ENCODE peak calls at places on chromosomes 13 and 19, in five cellular contexts. E is ascending aorta, X is retinal pigment epithelial cell, S is right atrium auricular region, M is brain microvascular endothelial cell. D is an unnamed sample.

GRCh38 chr19:45824041-45824471 is 8.9 kb upstream of the RSPH6A start:
- DNase-seq in E (no peak), X (no peak), S (no peak), M (no peak), D (no peak)

GRCh38 chr13:51912091-51912490 is 50.3 kb downstream of the CCDC70 start:
- DNase-seq in E (no peak), X (no peak), S (no peak), M (no peak), D (no peak)

GRCh38 chr19:54137913-54138776 is 583 bp downstream of the CNOT3 start:
- DNase-seq in E (no peak), X (no peak), S (no peak), M (no peak), D (no peak)

GRCh38 chr19:29873024-29873800 is 61.4 kb downstream of the CCNE1 start:
- DNase-seq in E (no peak), X (no peak), S (no peak), M (no peak), D (peak; percentile 81)

GRCh38 chr13:40974460-40975407 is 44.4 kb downstream of the ELF1 start:
- DNase-seq in E (no peak), X (no peak), S (no peak), M (peak; percentile 50), D (no peak)

GRCh38 chr13:112042496-112042895 is 24.5 kb upstream of the SOX1 start:
- DNase-seq in E (no peak), X (no peak), S (no peak), M (no peak), D (no peak)

GRCh38 chr19:43351998-43352746 is 1.3 kb upstream of the CD177 start:
- DNase-seq in E (no peak), X (no peak), S (no peak), M (no peak), D (no peak)

GRCh38 chr13:30355405-30355741 is 48.0 kb upstream of the KATNAL1 start:
- DNase-seq in E (no peak), X (no peak), S (no peak), M (no peak), D (no peak)

GRCh38 chr19:3975144-3975543 is 4.2 kb upstream of the DAPK3 start:
- DNase-seq in E (no peak), X (no peak), S (no peak), M (no peak), D (no peak)

GRCh38 chr19:1206733-1207301 is 1.2 kb downstream of the STK11 start:
- DNase-seq in E (no peak), X (no peak), S (no peak), M (no peak), D (no peak)

GRCh38 chr13:42333613-42334328 is 61.8 kb downstream of the AKAP11 start:
- DNase-seq in E (no peak), X (no peak), S (no peak), M (peak; percentile 29), D (no peak)

GRCh38 chr13:49608932-49609331 is 19.4 kb upstream of the ARL11 start:
- DNase-seq in E (no peak), X (no peak), S (no peak), M (no peak), D (no peak)

GRCh38 chr13:44664308-44664707 is 88.2 kb upstream of the TSC22D1 start:
- DNase-seq in E (no peak), X (no peak), S (no peak), M (no peak), D (no peak)

GRCh38 chr19:1979017-1979416 is 36.5 kb downstream of the BTBD2 start:
- DNase-seq in E (no peak), X (no peak), S (no peak), M (no peak), D (no peak)

GRCh38 chr19:14517840-14518505 is at the start of gene DNAJB1:
- DNase-seq in E (peak; percentile 29), X (no peak), S (peak; percentile 77), M (peak; percentile 57), D (peak; percentile 71)

GRCh38 chr13:99159331-99160061 is 41.2 kb upstream of the UBAC2 start:
- DNase-seq in E (no peak), X (no peak), S (no peak), M (no peak), D (no peak)

GRCh38 chr13:98171806-98172569 is 5.1 kb downstream of the RNF113B start:
- DNase-seq in E (no peak), X (no peak), S (no peak), M (peak; percentile 63), D (no peak)

GRCh38 chr13:70237131-70237530 is 128.9 kb upstream of the KLHL1 start:
- DNase-seq in E (no peak), X (no peak), S (no peak), M (peak; percentile 12), D (no peak)

GRCh38 chr13:31749929-31750328 is 10.6 kb downstream of the RXFP2 start:
- DNase-seq in E (no peak), X (peak; percentile 2), S (no peak), M (peak; percentile 91), D (no peak)

GRCh38 chr19:30691767-30692516 is 319.8 kb downstream of the ZNF536 start:
- DNase-seq in E (no peak), X (no peak), S (no peak), M (no peak), D (no peak)

GRCh38 chr13:27795718-27796019 is 3.4 kb downstream of the GSX1 start:
- DNase-seq in E (no peak), X (no peak), S (no peak), M (no peak), D (no peak)

GRCh38 chr19:28184997-28185396 is 1028.0 kb downstream of the UQCRFS1 start:
- DNase-seq in E (no peak), X (no peak), S (no peak), M (no peak), D (no peak)

DNA sequence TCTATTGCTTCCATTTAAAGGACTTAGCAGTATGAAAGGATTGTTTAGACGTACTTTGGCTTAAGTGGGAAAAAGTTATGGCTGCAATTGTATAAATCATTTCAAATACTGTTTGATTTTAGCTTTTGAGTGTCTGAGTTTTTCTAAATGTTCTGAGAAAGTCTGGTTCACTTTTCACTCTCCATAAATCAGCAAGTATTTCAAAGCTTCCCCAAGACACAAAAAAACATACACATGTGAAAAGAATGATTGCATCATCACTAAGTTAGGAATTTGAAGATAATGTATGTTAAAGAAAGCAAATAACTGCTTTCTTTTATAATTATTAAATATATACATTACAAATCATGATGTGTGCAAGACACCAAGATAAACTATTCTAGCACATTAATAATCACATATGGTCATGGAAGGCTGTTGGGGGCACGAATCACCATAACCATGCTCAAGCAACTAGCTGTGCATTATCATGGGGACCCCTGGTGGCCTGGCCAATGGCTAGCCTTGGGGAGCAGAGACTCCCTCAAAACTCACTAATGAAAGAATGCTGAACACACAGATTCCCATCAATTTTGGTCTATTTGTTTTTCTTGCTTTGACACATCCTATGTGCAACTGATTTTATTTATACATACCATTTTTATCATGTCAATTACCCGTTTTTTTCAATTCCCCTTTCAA is 111.1 kb downstream of the MIPEP start:
- DNase-seq in E (no peak), X (no peak), S (no peak), M (no peak), D (no peak)
- TF ChIP-seq CTCF in E (no peak), X (peak; percentile 24), S (peak; percentile 25), M (peak; percentile 67), D (no peak)

DNA sequence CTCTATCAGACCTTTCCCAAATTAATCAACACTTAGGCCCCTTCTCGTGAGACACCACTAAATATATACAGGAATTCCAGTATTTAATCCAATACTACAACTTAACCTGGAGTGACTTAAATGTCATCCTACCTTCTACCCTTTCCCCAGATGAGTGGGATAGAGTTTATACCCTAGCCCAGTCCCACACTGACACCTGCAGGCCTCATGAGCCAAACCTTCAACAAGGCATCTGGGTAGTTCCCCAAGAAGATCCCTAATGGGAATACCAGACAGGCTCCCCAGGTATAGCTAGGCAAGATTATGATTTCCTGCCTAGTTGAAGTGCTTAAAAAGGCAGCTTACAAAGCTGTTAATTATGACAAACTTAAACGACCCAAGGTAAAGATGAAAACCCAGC is 15.9 kb downstream of the ZNF83 start:
- DNase-seq in E (no peak), X (no peak), S (no peak), M (no peak), D (no peak)
- TF ChIP-seq CTCF in E (no peak), X (no peak), S (no peak), M (no peak), D (no peak)

DNA sequence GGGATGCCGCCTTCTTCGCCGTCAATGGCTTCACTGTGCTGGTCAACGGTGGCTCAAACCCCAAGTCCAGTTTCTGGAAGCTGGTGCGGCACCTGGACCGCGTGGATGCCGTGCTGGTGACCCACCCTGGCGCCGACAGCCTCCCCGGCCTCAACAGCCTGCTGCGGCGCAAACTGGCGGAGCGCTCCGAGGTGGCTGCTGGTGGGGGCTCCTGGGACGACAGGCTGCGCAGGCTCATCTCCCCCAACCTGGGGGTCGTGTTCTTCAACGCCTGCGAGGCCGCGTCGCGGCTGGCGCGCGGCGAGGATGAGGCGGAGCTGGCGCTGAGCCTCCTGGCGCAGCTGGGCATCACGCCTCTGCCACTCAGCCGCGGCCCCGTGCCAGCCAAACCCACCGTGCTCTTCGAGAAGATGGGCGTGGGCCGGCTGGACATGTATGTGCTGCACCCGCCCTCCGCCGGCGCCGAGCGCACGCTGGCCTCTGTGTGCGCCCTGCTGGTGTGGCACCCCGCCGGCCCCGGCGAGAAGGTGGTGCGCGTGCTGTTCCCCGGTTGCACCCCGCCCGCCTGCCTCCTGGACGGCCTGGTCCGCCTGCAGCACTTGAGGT is 7.0 kb downstream of the MAP1S start:
- DNase-seq in E (no peak), X (no peak), S (no peak), M (no peak), D (no peak)
- TF ChIP-seq CTCF in E (no peak), X (no peak), S (no peak), M (no peak), D (no peak)

GRCh38 chr19:39037194-39037593 is 4.8 kb upstream of the FBXO27 start:
- DNase-seq in E (no peak), X (no peak), S (no peak), M (no peak), D (no peak)

GRCh38 chr19:39032164-39032918 is at the start of gene FBXO27:
- DNase-seq in E (no peak), X (no peak), S (no peak), M (no peak), D (peak; percentile 44)

GRCh38 chr19:39038098-39038497 is 5.7 kb upstream of the FBXO27 start:
- DNase-seq in E (no peak), X (no peak), S (no peak), M (peak; percentile 43), D (peak; percentile 41)
- TF ChIP-seq CTCF in E (no peak), X (peak; percentile 39), S (no peak), M (peak; percentile 55), D (no peak)

GRCh38 chr19:17385878-17386611 is 8.0 kb downstream of the CCDC194 start:
- DNase-seq in E (no peak), X (no peak), S (peak; percentile 68), M (peak; percentile 35), D (peak; percentile 68)
- TF ChIP-seq CTCF in E (peak; percentile 95), X (peak; percentile 98), S (peak; percentile 93), M (peak; percentile 98), D (peak; percentile 67)

GRCh38 chr13:73074101-73074500 is 15.3 kb downstream of the KLF5 start:
- DNase-seq in E (no peak), X (no peak), S (no peak), M (no peak), D (no peak)
- TF ChIP-seq CTCF in E (no peak), X (no peak), S (no peak), M (no peak), D (no peak)